ENCODE peak calls at places on chromosome 3, in five cellular contexts. One of them, this sample, is unnamed.

GRCh38 chr3:8283180-8283579 is 218.4 kb upstream of the LMCD1 start:
- DNase-seq in gastrocnemius medialis: no peak
- DNase-seq in heart left ventricle: no peak
- DNase-seq in suprapubic skin: no peak
- DNase-seq in transverse colon: no peak
- DNase-seq in this sample: no peak

GRCh38 chr3:51221959-51222358 is 163.1 kb upstream of the MANF start:
- DNase-seq in gastrocnemius medialis: no peak
- DNase-seq in heart left ventricle: no peak
- DNase-seq in suprapubic skin: no peak
- DNase-seq in transverse colon: no peak
- DNase-seq in this sample: no peak

GRCh38 chr3:36418296-36418695 is 38.0 kb downstream of the STAC start:
- DNase-seq in gastrocnemius medialis: no peak
- DNase-seq in heart left ventricle: no peak
- DNase-seq in suprapubic skin: no peak
- DNase-seq in transverse colon: no peak
- DNase-seq in this sample: no peak

GRCh38 chr3:40505599-40506462 is at the start of gene ZNF620:
- DNase-seq in gastrocnemius medialis: peak; percentile 41
- DNase-seq in heart left ventricle: peak; percentile 81
- DNase-seq in suprapubic skin: peak; percentile 82
- DNase-seq in transverse colon: peak; percentile 83
- DNase-seq in this sample: peak; percentile 86

GRCh38 chr3:143847787-143848631 is at the start of gene SLC9A9:
- DNase-seq in gastrocnemius medialis: peak; percentile 29
- DNase-seq in heart left ventricle: peak; percentile 23
- DNase-seq in suprapubic skin: peak; percentile 67
- DNase-seq in transverse colon: peak; percentile 23
- DNase-seq in this sample: peak; percentile 36

GRCh38 chr3:20104167-20104661 is 64.0 kb downstream of the KAT2B start:
- DNase-seq in gastrocnemius medialis: no peak
- DNase-seq in heart left ventricle: no peak
- DNase-seq in suprapubic skin: no peak
- DNase-seq in transverse colon: peak; percentile 16
- DNase-seq in this sample: no peak

GRCh38 chr3:73499787-73500186 is 125.0 kb downstream of the PDZRN3 start:
- DNase-seq in gastrocnemius medialis: no peak
- DNase-seq in heart left ventricle: no peak
- DNase-seq in suprapubic skin: no peak
- DNase-seq in transverse colon: no peak
- DNase-seq in this sample: no peak

GRCh38 chr3:22980346-22980745 is 222.8 kb upstream of the UBE2E2 start:
- DNase-seq in gastrocnemius medialis: no peak
- DNase-seq in heart left ventricle: no peak
- DNase-seq in suprapubic skin: no peak
- DNase-seq in transverse colon: no peak
- DNase-seq in this sample: no peak

GRCh38 chr3:54527953-54528352 is 399.9 kb downstream of the LRTM1 start:
- DNase-seq in gastrocnemius medialis: peak; percentile 10
- DNase-seq in heart left ventricle: no peak
- DNase-seq in suprapubic skin: no peak
- DNase-seq in transverse colon: no peak
- DNase-seq in this sample: no peak

GRCh38 chr3:141877911-141878310 is 1.5 kb downstream of the ATP1B3 start:
- DNase-seq in gastrocnemius medialis: no peak
- DNase-seq in heart left ventricle: no peak
- DNase-seq in suprapubic skin: no peak
- DNase-seq in transverse colon: no peak
- DNase-seq in this sample: no peak

GRCh38 chr3:44554626-44555592 is at the start of gene ZKSCAN7:
- DNase-seq in gastrocnemius medialis: peak; percentile 5
- DNase-seq in heart left ventricle: peak; percentile 59
- DNase-seq in suprapubic skin: peak; percentile 64
- DNase-seq in transverse colon: peak; percentile 44
- DNase-seq in this sample: peak; percentile 55

GRCh38 chr3:94294806-94295205 is 231.9 kb downstream of the NSUN3 start:
- DNase-seq in gastrocnemius medialis: no peak
- DNase-seq in heart left ventricle: no peak
- DNase-seq in suprapubic skin: no peak
- DNase-seq in transverse colon: no peak
- DNase-seq in this sample: no peak

GRCh38 chr3:191210032-191210431 is 11.0 kb downstream of the OSTN start:
- DNase-seq in gastrocnemius medialis: no peak
- DNase-seq in heart left ventricle: no peak
- DNase-seq in suprapubic skin: no peak
- DNase-seq in transverse colon: no peak
- DNase-seq in this sample: no peak

GRCh38 chr3:101513419-101513986 is 491 bp upstream of the SENP7 start:
- DNase-seq in gastrocnemius medialis: no peak
- DNase-seq in heart left ventricle: no peak
- DNase-seq in suprapubic skin: no peak
- DNase-seq in transverse colon: no peak
- DNase-seq in this sample: no peak

GRCh38 chr3:101509811-101510210 is 3.2 kb downstream of the SENP7 start:
- DNase-seq in gastrocnemius medialis: no peak
- DNase-seq in heart left ventricle: no peak
- DNase-seq in suprapubic skin: no peak
- DNase-seq in transverse colon: no peak
- DNase-seq in this sample: no peak

GRCh38 chr3:101509276-101509675 is 3.7 kb downstream of the SENP7 start:
- DNase-seq in gastrocnemius medialis: no peak
- DNase-seq in heart left ventricle: no peak
- DNase-seq in suprapubic skin: no peak
- DNase-seq in transverse colon: no peak
- DNase-seq in this sample: no peak

GRCh38 chr3:101518421-101518871 is 5.4 kb upstream of the SENP7 start:
- DNase-seq in gastrocnemius medialis: no peak
- DNase-seq in heart left ventricle: no peak
- DNase-seq in suprapubic skin: no peak
- DNase-seq in transverse colon: no peak
- DNase-seq in this sample: no peak

DNA sequence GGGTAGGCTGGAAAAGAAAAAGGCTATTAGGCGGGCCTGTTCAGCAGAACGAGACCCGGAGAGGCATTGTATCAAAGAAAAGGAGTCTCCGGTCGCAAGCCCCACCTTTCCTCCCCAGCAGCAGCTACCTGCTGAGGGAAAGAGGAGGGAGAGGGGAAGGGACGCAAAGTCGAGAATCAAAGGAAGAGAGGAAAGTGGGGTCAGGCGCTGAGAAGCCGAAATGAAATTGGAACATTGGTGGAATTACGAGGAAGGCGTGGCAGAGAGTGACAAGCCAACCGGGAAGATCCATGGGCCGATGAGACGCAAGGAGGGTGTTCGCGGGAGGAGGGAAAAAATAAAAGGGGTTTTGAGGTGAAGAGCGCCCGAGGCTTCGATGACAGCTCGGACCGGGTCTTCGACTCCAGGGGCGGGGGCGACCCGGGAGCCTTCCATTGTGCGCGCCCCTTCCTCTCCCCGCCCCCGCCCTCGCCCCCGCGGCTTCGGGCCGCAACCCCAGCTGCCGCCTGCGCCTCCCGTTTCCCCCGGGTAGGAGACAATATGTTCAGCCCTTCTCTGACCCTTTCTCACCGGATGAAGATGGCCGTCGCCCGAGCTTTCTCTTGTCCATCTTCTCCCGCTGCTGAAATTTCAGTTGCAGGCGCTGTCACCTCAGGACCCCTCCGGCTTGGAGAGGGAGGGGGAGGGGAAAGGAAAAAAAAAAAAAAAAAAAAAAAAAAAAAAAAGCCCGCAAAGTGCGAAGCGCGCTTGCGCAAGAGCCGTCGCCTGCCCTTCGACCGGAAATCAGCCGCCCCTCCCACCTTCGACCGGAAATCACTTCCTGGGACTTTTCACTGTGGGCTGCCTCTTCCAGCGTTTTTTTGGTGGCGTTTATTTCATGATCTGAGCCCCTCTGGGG is at the start of gene SENP7:
- DNase-seq in gastrocnemius medialis: peak; percentile 70
- DNase-seq in heart left ventricle: peak; percentile 88
- DNase-seq in suprapubic skin: peak; percentile 90
- DNase-seq in transverse colon: peak; percentile 88
- DNase-seq in this sample: peak; percentile 90
- TF ChIP-seq POLR2A in gastrocnemius medialis: no peak
- TF ChIP-seq POLR2A in heart left ventricle: no peak
- TF ChIP-seq POLR2A in suprapubic skin: no peak
- TF ChIP-seq POLR2A in transverse colon: peak; percentile 42
- TF ChIP-seq POLR2A in this sample: peak; percentile 76

DNA sequence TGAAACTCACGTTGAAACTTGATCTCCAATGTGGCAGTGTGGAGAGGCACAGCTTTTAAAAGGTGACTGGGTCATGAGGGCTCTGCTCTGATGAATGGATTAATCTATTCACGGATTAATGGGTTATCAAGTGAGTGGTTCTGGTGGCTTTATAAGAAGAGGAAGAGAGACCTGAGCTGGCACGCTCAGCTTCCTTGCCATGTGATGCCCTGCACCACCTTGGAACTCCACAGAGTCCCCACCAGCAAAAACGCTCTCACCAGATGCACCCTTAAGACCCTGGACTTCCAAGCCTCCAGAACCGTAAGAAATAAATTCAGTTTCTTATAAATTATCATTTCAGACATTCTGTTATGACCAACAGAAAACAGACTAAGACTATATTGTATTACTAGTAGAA is 2.6 kb downstream of the PPP1R2 start:
- DNase-seq in gastrocnemius medialis: no peak
- DNase-seq in heart left ventricle: no peak
- DNase-seq in suprapubic skin: no peak
- DNase-seq in transverse colon: no peak
- DNase-seq in this sample: no peak
- H3K4me3 ChIP-seq in gastrocnemius medialis: peak overlapping the region; percentile 92
- H3K4me3 ChIP-seq in heart left ventricle: peak overlapping the region; percentile 74
- H3K4me3 ChIP-seq in suprapubic skin: peak overlapping the region; percentile 97
- H3K4me3 ChIP-seq in transverse colon: peak overlapping the region; percentile 73
- H3K4me3 ChIP-seq in this sample: peak overlapping the region; percentile 3

DNA sequence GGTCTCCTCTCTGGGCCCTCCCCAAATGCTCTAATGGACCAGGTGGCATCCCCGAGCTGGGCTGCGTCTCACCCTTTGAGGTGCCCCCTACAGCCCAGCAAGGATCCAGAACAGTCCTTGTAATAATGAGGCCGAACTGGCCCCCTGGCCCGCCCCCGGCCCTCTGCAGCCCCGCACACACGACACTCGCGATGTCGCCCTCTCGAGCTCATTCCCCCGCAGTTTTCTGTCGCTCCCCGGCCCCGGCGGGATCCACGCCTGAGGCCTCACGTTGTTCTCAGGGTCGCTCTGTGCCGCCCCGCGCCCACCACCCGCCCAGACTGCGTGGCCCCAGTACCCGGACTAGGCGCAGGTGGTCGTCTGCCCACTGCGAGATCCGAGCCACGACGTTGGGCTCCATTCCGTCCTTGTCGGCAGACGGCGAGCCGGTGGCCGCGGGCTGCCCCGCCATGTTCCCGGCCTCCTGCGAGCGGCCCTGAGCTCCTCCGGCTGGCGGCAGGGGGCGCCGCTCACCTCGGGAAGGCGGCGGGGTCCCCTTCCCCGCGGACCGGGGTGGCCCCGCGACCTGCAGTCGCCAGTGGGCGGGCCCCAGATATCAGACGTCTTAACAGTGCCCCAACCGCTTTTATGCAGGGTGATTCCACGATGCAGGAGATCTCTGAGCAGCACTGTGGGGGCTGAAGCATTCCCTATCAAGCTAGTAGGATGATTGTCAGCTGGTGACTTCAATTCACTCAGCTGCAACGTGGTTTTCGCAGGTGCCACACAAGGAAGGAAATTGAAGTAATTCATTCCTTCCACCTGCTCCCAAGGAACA is at the start of gene C3orf33:
- DNase-seq in gastrocnemius medialis: peak; percentile 20
- DNase-seq in heart left ventricle: peak; percentile 77
- DNase-seq in suprapubic skin: peak; percentile 72
- DNase-seq in transverse colon: peak; percentile 80
- DNase-seq in this sample: peak; percentile 76
- TF ChIP-seq POLR2A in gastrocnemius medialis: no peak
- TF ChIP-seq POLR2A in heart left ventricle: no peak
- TF ChIP-seq POLR2A in suprapubic skin: no peak
- TF ChIP-seq POLR2A in transverse colon: no peak
- TF ChIP-seq POLR2A in this sample: no peak

DNA sequence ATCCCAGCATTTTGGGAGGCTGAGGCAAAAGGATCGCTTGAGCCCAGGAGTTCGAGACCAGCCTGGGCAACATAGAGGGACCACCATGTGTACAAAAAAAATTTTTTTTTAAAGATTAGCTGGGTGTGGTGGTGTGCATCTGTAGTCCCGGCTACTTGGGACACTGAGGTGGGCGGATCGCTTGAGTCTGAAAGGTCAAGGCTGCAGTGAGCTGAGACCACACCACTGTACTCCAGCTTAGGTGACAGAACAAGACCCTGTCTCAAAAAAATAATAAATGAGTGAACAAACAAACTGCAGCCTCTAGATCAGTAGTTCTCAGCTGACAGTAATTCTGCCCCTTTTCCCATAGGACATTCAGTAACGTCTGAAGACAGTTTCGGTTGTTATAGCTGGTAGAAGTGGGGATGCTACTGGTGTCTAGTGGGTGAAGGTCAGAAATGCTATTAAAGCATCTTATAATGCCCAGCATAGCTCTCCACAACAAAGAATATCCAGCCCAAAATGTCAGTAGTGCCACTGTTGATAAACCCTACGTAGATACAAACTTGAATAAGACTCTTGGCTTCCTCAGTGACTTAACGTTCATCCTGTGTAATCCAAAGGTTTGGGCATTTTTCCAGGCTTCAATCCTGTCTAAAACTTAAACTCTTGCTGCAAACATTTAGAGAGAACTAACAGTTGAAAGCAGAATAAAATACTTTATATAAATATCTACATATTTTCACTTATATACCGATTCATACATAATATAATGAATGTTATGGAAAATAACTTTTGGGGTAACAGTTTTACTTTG is 10.6 kb downstream of the SMC4 start:
- DNase-seq in gastrocnemius medialis: no peak
- DNase-seq in heart left ventricle: no peak
- DNase-seq in suprapubic skin: no peak
- DNase-seq in transverse colon: no peak
- DNase-seq in this sample: no peak
- H3K4me3 ChIP-seq in gastrocnemius medialis: no peak overlapping the region
- H3K4me3 ChIP-seq in heart left ventricle: no peak overlapping the region
- H3K4me3 ChIP-seq in suprapubic skin: no peak overlapping the region
- H3K4me3 ChIP-seq in transverse colon: no peak overlapping the region
- H3K4me3 ChIP-seq in this sample: no peak overlapping the region

GRCh38 chr3:129439817-129440647 is at the start of the genes IFT122 and MBD4:
- DNase-seq in gastrocnemius medialis: peak; percentile 96
- DNase-seq in heart left ventricle: peak; percentile 96
- DNase-seq in suprapubic skin: peak; percentile 98
- DNase-seq in transverse colon: peak; percentile 98
- DNase-seq in this sample: peak; percentile 99
- TF ChIP-seq POLR2A in gastrocnemius medialis: peak; percentile 88
- TF ChIP-seq POLR2A in heart left ventricle: peak; percentile 86
- TF ChIP-seq POLR2A in suprapubic skin: peak; percentile 61
- TF ChIP-seq POLR2A in transverse colon: peak; percentile 96
- TF ChIP-seq POLR2A in this sample: peak; percentile 93

GRCh38 chr3:102004561-102004960 is 155.2 kb downstream of the NFKBIZ start:
- DNase-seq in gastrocnemius medialis: no peak
- DNase-seq in heart left ventricle: no peak
- DNase-seq in suprapubic skin: no peak
- DNase-seq in transverse colon: no peak
- DNase-seq in this sample: no peak
- H3K4me3 ChIP-seq in gastrocnemius medialis: no peak overlapping the region
- H3K4me3 ChIP-seq in heart left ventricle: no peak overlapping the region
- H3K4me3 ChIP-seq in suprapubic skin: no peak overlapping the region
- H3K4me3 ChIP-seq in transverse colon: no peak overlapping the region
- H3K4me3 ChIP-seq in this sample: no peak overlapping the region

This sample was measured in adrenal gland.